ENCODE peak calls at places on chromosomes 2 and 18, in seven cellular contexts. E is hepatic stellate cell; R is NCI-H1930; J is activated CD4-positive, alpha-beta memory T cell treated with anti-CD3 and anti-CD28 coated beads, Interleukin-2, amount 10 ng/mL, durations not matched to agents 7 days and 5 days; O is stimulated activated CD4-positive, alpha-beta T cell treated with anti-CD3 and anti-CD28 coated beads, Interleukin-1b, Interleukin-23, amount 100 ng/mL, for 24 hours; D is activated CD8-positive, alpha-beta memory T cell treated with anti-CD3 and anti-CD28 coated beads for 48 hours; V is activated naive CD4-positive, alpha-beta T cell. Y is an unnamed sample.

GRCh38 chr18:80167947-80168745 is 59.1 kb downstream of the ADNP2 start:
- DNase-seq in E (no peak), R (no peak), J (no peak), O (no peak), D (no peak), V (no peak), Y (no peak)

GRCh38 chr2:218648473-218649100 is 10.8 kb downstream of the ZNF142 start:
- DNase-seq in E (peak; percentile 70), R (no peak), J (peak; percentile 67), O (no peak), D (no peak), V (peak; percentile 6), Y (peak; percentile 71)

GRCh38 chr18:26429535-26429934 is 118.8 kb downstream of the KCTD1 start:
- DNase-seq in E (peak; percentile 53), R (no peak), J (no peak), O (no peak), D (no peak), V (no peak), Y (no peak)

GRCh38 chr2:23622966-23623665 is 238.1 kb downstream of the KLHL29 start:
- DNase-seq in E (no peak), R (no peak), J (no peak), O (no peak), D (no peak), V (no peak), Y (no peak)

GRCh38 chr2:10097352-10098148 is 17.3 kb upstream of the CYS1 start:
- DNase-seq in E (peak; percentile 91), R (no peak), J (peak; percentile 41), O (no peak), D (no peak), V (no peak), Y (peak; percentile 84)

GRCh38 chr2:233120459-233120858 is 60.3 kb downstream of the INPP5D start:
- DNase-seq in E (no peak), R (no peak), J (no peak), O (no peak), D (no peak), V (no peak), Y (no peak)

GRCh38 chr2:15869871-15870270 is 70.5 kb upstream of the MYCN start:
- DNase-seq in E (no peak), R (no peak), J (no peak), O (no peak), D (no peak), V (no peak), Y (no peak)

GRCh38 chr18:74040459-74041332 is 106.9 kb downstream of the FBXO15 start:
- DNase-seq in E (peak; percentile 8), R (no peak), J (peak; percentile 66), O (peak; percentile 44), D (peak; percentile 41), V (peak; percentile 52), Y (peak; percentile 88)

GRCh38 chr2:196370386-196370785 is 199.0 kb upstream of the STK17B start:
- DNase-seq in E (no peak), R (no peak), J (no peak), O (no peak), D (no peak), V (no peak), Y (no peak)

GRCh38 chr2:39487398-39488250 is 50.5 kb upstream of the MAP4K3 start:
- DNase-seq in E (no peak), R (no peak), J (no peak), O (no peak), D (no peak), V (no peak), Y (no peak)

GRCh38 chr18:57095884-57096283 is 51.0 kb upstream of the BOD1L2 start:
- DNase-seq in E (no peak), R (no peak), J (no peak), O (no peak), D (no peak), V (no peak), Y (no peak)

GRCh38 chr18:26461405-26461804 is 86.9 kb downstream of the KCTD1 start:
- DNase-seq in E (no peak), R (no peak), J (no peak), O (no peak), D (no peak), V (no peak), Y (no peak)

GRCh38 chr2:120955427-120955826 is 219.8 kb downstream of the GLI2 start:
- DNase-seq in E (no peak), R (no peak), J (no peak), O (no peak), D (no peak), V (no peak), Y (no peak)

GRCh38 chr18:47932603-47933002 is 2.1 kb upstream of the SMAD2 start:
- DNase-seq in E (no peak), R (no peak), J (no peak), O (no peak), D (no peak), V (no peak), Y (no peak)

GRCh38 chr2:162029287-162029901 is 44.6 kb downstream of the DPP4 start:
- DNase-seq in E (peak; percentile 19), R (no peak), J (no peak), O (no peak), D (no peak), V (no peak), Y (no peak)

GRCh38 chr2:168136392-168136977 is 110.9 kb downstream of the STK39 start:
- DNase-seq in E (no peak), R (no peak), J (no peak), O (no peak), D (no peak), V (no peak), Y (no peak)

GRCh38 chr18:45522371-45522770 is 92.9 kb upstream of the SLC14A2 start:
- DNase-seq in E (no peak), R (no peak), J (no peak), O (no peak), D (no peak), V (no peak), Y (no peak)

GRCh38 chr18:49055787-49056186 is 105.0 kb upstream of the SMAD7 start:
- DNase-seq in E (peak; percentile 43), R (no peak), J (peak; percentile 53), O (no peak), D (no peak), V (no peak), Y (no peak)

GRCh38 chr18:49560277-49561126 is 1.4 kb upstream of the LIPG start:
- DNase-seq in E (no peak), R (no peak), J (no peak), O (no peak), D (no peak), V (no peak), Y (peak; percentile 69)

GRCh38 chr2:86185517-86186212 is 9.6 kb downstream of the IMMT start:
- DNase-seq in E (no peak), R (no peak), J (no peak), O (no peak), D (no peak), V (no peak), Y (no peak)

GRCh38 chr18:79788096-79789085 is 9.3 kb upstream of the KCNG2 start:
- DNase-seq in E (no peak), R (no peak), J (no peak), O (no peak), D (no peak), V (no peak), Y (no peak)

GRCh38 chr2:45261746-45262145 is 252.5 kb upstream of the SIX2 start:
- DNase-seq in E (no peak), R (no peak), J (no peak), O (no peak), D (no peak), V (no peak), Y (peak; percentile 33)

GRCh38 chr2:239958366-239958765 is 66.8 kb downstream of the NDUFA10 start:
- DNase-seq in E (no peak), R (no peak), J (no peak), O (no peak), D (no peak), V (no peak), Y (no peak)

GRCh38 chr2:74688881-74689280 is 34.8 kb downstream of the SEMA4F start:
- DNase-seq in E (no peak), R (no peak), J (no peak), O (no peak), D (no peak), V (no peak), Y (no peak)

GRCh38 chr2:66024396-66024795 is 410.5 kb upstream of the MEIS1 start:
- DNase-seq in E (no peak), R (no peak), J (no peak), O (no peak), D (no peak), V (no peak), Y (no peak)

GRCh38 chr2:107437807-107438206 is 388.9 kb upstream of the RGPD4 start:
- DNase-seq in E (no peak), R (no peak), J (no peak), O (no peak), D (no peak), V (no peak), Y (no peak)

GRCh38 chr18:31490387-31490786 is 7.6 kb upstream of the DSG2 start:
- DNase-seq in E (no peak), R (no peak), J (no peak), O (no peak), D (no peak), V (no peak), Y (no peak)

GRCh38 chr2:202072737-202073396 is at the start of gene KIAA2012:
- DNase-seq in E (no peak), R (no peak), J (no peak), O (no peak), D (no peak), V (no peak), Y (no peak)

GRCh38 chr2:72150157-72150960 is 2.7 kb upstream of the CYP26B1 start:
- DNase-seq in E (peak; percentile 89), R (peak; percentile 47), J (peak; percentile 60), O (peak; percentile 42), D (no peak), V (peak; percentile 16), Y (no peak)

GRCh38 chr2:156537147-156537546 is 101.0 kb downstream of the GPD2 start:
- DNase-seq in E (peak; percentile 21), R (no peak), J (no peak), O (no peak), D (no peak), V (no peak), Y (no peak)

GRCh38 chr2:21381421-21381820 is 257.7 kb downstream of the TDRD15 start:
- DNase-seq in E (no peak), R (no peak), J (no peak), O (no peak), D (no peak), V (no peak), Y (no peak)

GRCh38 chr2:101188683-101189405 is 37.7 kb upstream of the TBC1D8 start:
- DNase-seq in E (peak; percentile 71), R (no peak), J (no peak), O (no peak), D (no peak), V (no peak), Y (no peak)

GRCh38 chr2:188676012-188676405 is 298.2 kb upstream of the COL3A1 start:
- DNase-seq in E (no peak), R (no peak), J (no peak), O (no peak), D (no peak), V (no peak), Y (no peak)

GRCh38 chr2:145760781-145761649 is 1241.1 kb upstream of the ZEB2 start:
- DNase-seq in E (no peak), R (no peak), J (no peak), O (no peak), D (no peak), V (no peak), Y (no peak)

GRCh38 chr18:8625693-8626092 is 16.5 kb downstream of the RAB12 start:
- DNase-seq in E (no peak), R (peak; percentile 13), J (no peak), O (no peak), D (no peak), V (no peak), Y (no peak)

GRCh38 chr2:120864981-120865380 is 129.3 kb downstream of the GLI2 start:
- DNase-seq in E (no peak), R (no peak), J (no peak), O (no peak), D (no peak), V (no peak), Y (no peak)

GRCh38 chr2:231425811-231426703 is 30.5 kb downstream of the B3GNT7 start:
- DNase-seq in E (no peak), R (no peak), J (peak; percentile 69), O (no peak), D (no peak), V (no peak), Y (no peak)

GRCh38 chr18:23380001-23380550 is 73.0 kb upstream of the RIOK3 start:
- DNase-seq in E (peak; percentile 27), R (no peak), J (no peak), O (no peak), D (no peak), V (no peak), Y (no peak)

Y was measured in H1.